ENCODE peak calls at places on chromosomes 6 and 20, in eight cellular contexts. I, K, E, S, J, F, U and W are unnamed samples.

GRCh38 chr6:157089258-157089657 is 234.1 kb downstream of the TMEM242 start:
- DNase-seq in K (peak), E (no peak), S (no peak), F (no peak), U (no peak), I (no peak), J (no peak), W (no peak)

GRCh38 chr6:148760568-148761531 is 14.0 kb downstream of the UST start:
- DNase-seq in J (peak), F (peak), S (no peak), E (no peak), I (peak), K (peak), U (peak), W (peak)

GRCh38 chr6:118581489-118581959 is 33.4 kb downstream of the PLN start:
- DNase-seq in J (no peak), U (no peak), K (peak), E (no peak), I (peak), S (no peak), F (no peak), W (no peak)

GRCh38 chr6:164911873-164912580 is 397.4 kb downstream of the C6orf118 start:
- DNase-seq in E (no peak), F (no peak), J (no peak), U (no peak), S (no peak), I (no peak), K (no peak), W (no peak)

GRCh38 chr6:154319231-154319858 is 37.3 kb downstream of the IPCEF1 start:
- DNase-seq in U (no peak), I (no peak), K (peak), S (no peak), F (no peak), E (peak), J (no peak), W (no peak)

GRCh38 chr20:49938173-49939163 is 2.3 kb downstream of the RNF114 start:
- DNase-seq in J (peak), I (peak), S (peak), U (no peak), F (no peak), E (no peak), K (no peak), W (no peak)

GRCh38 chr20:36117638-36118037 is 36.9 kb upstream of the EPB41L1 start:
- DNase-seq in F (no peak), J (no peak), S (no peak), I (no peak), E (no peak), K (no peak), U (no peak), W (no peak)

GRCh38 chr20:62805711-62806382 is 1.2 kb downstream of the OGFR start:
- DNase-seq in F (no peak), K (no peak), J (no peak), U (no peak), I (no peak), E (no peak), S (peak), W (no peak)

GRCh38 chr20:25254571-25254970 is 6.7 kb downstream of the PYGB start:
- DNase-seq in J (no peak), I (no peak), S (no peak), K (no peak), U (no peak), E (no peak), F (no peak), W (no peak)

GRCh38 chr20:63309261-63310071 is 16.5 kb downstream of the COL20A1 start:
- DNase-seq in F (no peak), J (no peak), E (no peak), K (no peak), S (no peak), U (peak), I (no peak), W (no peak)

GRCh38 chr6:56088641-56089040 is 158.7 kb downstream of the COL21A1 start:
- DNase-seq in F (no peak), J (no peak), U (no peak), I (no peak), K (no peak), S (no peak), E (no peak), W (no peak)

GRCh38 chr6:1336246-1336843 is 24.4 kb downstream of the FOXQ1 start:
- DNase-seq in F (peak), I (peak), J (no peak), U (no peak), E (no peak), K (no peak), S (no peak), W (no peak)

GRCh38 chr6:35485402-35485877 is 11.4 kb downstream of the TEAD3 start:
- DNase-seq in K (no peak), S (no peak), J (no peak), U (no peak), I (peak), E (no peak), F (no peak), W (no peak)

GRCh38 chr20:8602389-8603116 is 466.3 kb upstream of the PLCB4 start:
- DNase-seq in F (no peak), K (no peak), U (no peak), E (no peak), I (no peak), J (no peak), S (no peak), W (no peak)

GRCh38 chr20:47610945-47611250 is 109.2 kb downstream of the NCOA3 start:
- DNase-seq in J (no peak), E (no peak), F (no peak), U (peak), K (no peak), S (no peak), I (no peak), W (no peak)

GRCh38 chr6:156994215-156995076 is 217.3 kb downstream of the ARID1B start:
- DNase-seq in K (no peak), I (no peak), U (no peak), J (no peak), S (no peak), E (no peak), F (peak), W (no peak)

GRCh38 chr6:82397962-82398692 is 34.5 kb downstream of the TPBG start:
- DNase-seq in F (no peak), S (no peak), K (no peak), U (no peak), E (no peak), J (no peak), I (peak), W (no peak)

GRCh38 chr6:26336355-26337198 is 28.4 kb upstream of the BTN3A2 start:
- DNase-seq in K (no peak), S (no peak), U (no peak), E (peak), I (peak), F (no peak), J (no peak), W (no peak)

GRCh38 chr6:128738112-128738511 is 144.8 kb upstream of the LAMA2 start:
- DNase-seq in U (no peak), E (no peak), F (no peak), S (no peak), I (peak), J (no peak), K (no peak), W (no peak)

GRCh38 chr20:59400666-59401065 is 100.3 kb downstream of the EDN3 start:
- DNase-seq in F (no peak), U (peak), E (no peak), S (no peak), J (no peak), I (no peak), K (no peak), W (no peak)

GRCh38 chr6:104409913-104410312 is 449.8 kb downstream of the HACE1 start:
- DNase-seq in E (no peak), K (no peak), F (no peak), J (no peak), U (no peak), S (no peak), I (no peak), W (no peak)

GRCh38 chr6:50653253-50653652 is 60.1 kb upstream of the TFAP2D start:
- DNase-seq in I (no peak), J (no peak), E (no peak), F (no peak), K (no peak), S (no peak), U (no peak), W (no peak)

GRCh38 chr6:43515808-43516207 is 918 bp downstream of the YIPF3 start:
- DNase-seq in K (no peak), J (no peak), F (no peak), I (no peak), U (no peak), E (no peak), S (no peak), W (no peak)

GRCh38 chr6:159760602-159761057 is 1.2 kb upstream of the ACAT2 start:
- DNase-seq in J (no peak), F (no peak), I (peak), S (no peak), K (no peak), U (no peak), E (no peak), W (no peak)

GRCh38 chr6:129695373-129696027 is 14.5 kb downstream of the ARHGAP18 start:
- DNase-seq in S (no peak), I (no peak), U (no peak), J (no peak), F (no peak), K (no peak), E (no peak), W (no peak)

GRCh38 chr6:89433637-89434499 is 916 bp downstream of the ANKRD6 start:
- DNase-seq in U (peak), E (no peak), I (peak), S (peak), F (peak), J (peak), K (no peak), W (no peak)
- H3K4me3 ChIP-seq in U (peak), E (peak), I (peak), S (peak), F (peak), J (peak), K (peak), W (peak)

DNA sequence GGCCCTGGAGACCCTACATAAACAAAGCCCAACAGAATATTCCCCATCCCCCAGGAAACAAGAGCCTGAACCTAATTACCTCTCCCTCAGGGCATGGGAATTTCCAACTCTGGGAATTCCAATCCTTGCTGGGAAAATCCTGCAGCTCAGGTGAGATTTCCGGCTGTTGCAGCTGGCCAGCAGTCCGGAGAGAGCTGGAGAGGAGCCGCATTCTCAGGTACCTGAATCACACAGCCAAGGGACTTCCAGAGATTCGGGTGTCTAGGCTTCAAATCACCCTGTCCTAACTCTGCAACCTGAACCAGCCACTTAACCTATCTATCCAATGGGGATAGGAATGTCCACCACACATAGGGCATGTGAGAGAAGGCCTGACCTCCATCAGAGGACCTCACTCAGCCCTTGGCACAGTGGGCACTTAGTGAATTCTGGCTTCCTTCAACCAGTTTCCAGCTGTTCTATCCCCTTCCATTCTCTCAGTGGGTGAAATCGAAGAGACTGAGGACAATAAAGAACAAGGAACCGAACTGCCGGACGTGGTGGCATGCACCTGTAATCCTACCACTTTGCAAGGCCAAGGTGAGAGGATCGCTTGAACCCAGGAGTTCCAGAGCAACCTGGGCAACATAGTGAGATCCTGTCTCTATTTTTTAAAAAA is 3.2 kb downstream of the TNF start:
- DNase-seq in E (no peak), S (no peak), K (no peak), J (no peak), F (no peak), I (peak), U (no peak), W (no peak)
- H3K4me3 ChIP-seq in E (no peak), S (no peak), K (no peak), J (no peak), F (no peak), I (no peak), U (no peak), W (peak)

GRCh38 chr6:52605610-52606185 is 28.8 kb upstream of the TRAM2 start:
- DNase-seq in S (no peak), U (no peak), I (no peak), E (no peak), F (no peak), K (no peak), J (no peak), W (no peak)
- H3K4me3 ChIP-seq in S (no peak), U (no peak), I (no peak), E (no peak), F (no peak), K (no peak), J (no peak), W (no peak)

GRCh38 chr6:52369234-52369633 is 7.3 kb downstream of the PAQR8 start:
- DNase-seq in F (no peak), J (no peak), K (no peak), U (no peak), E (no peak), I (no peak), S (no peak), W (no peak)
- H3K4me3 ChIP-seq in F (no peak), J (no peak), K (no peak), U (no peak), E (no peak), I (no peak), S (no peak), W (no peak)

GRCh38 chr20:48823960-48824497 is 3.8 kb downstream of the PREX1 start:
- DNase-seq in J (no peak), I (peak), K (peak), E (no peak), U (peak), F (no peak), S (no peak), W (peak)
- H3K4me3 ChIP-seq in J (no peak), I (no peak), K (no peak), E (no peak), U (peak), F (no peak), S (no peak), W (peak)